ENCODE peak calls at places on chromosomes 6 and 20, in eight cellular contexts. N is CD8-positive, alpha-beta memory T cell; O is GM23338; E is SK-N-SH; P is cardiac muscle cell; X is mammary epithelial cell; D is Karpas-422; L is HCT116. M is an unnamed sample.

GRCh38 chr20:15890358-15890982 is 682.8 kb downstream of the KIF16B start:
- DNase-seq in N (no peak), O (no peak), E (no peak), P (no peak), X (no peak), D (peak; percentile 76), L (no peak), M (no peak)

GRCh38 chr6:41677430-41678045 is 39.3 kb downstream of the MDFI start:
- DNase-seq in N (no peak), O (peak; percentile 35), E (no peak), P (no peak), X (no peak), D (no peak), L (no peak), M (no peak)

GRCh38 chr6:30357678-30358339 is 12.9 kb downstream of the RPP21 start:
- DNase-seq in N (peak; percentile 29), O (peak; percentile 96), E (peak; percentile 76), P (peak; percentile 90), X (peak; percentile 44), D (peak; percentile 77), L (peak; percentile 71), M (peak; percentile 61)

GRCh38 chr20:58457083-58457680 is 58.0 kb downstream of the APCDD1L start:
- DNase-seq in N (no peak), O (no peak), E (peak; percentile 64), P (peak; percentile 63), X (no peak), D (no peak), L (no peak), M (no peak)

GRCh38 chr20:23084845-23085355 is 1.2 kb downstream of the CD93 start:
- DNase-seq in N (no peak), O (no peak), E (no peak), P (no peak), X (no peak), D (no peak), L (no peak), M (peak; percentile 33)

GRCh38 chr6:158475344-158476302 is 84.3 kb upstream of the TMEM181 start:
- DNase-seq in N (no peak), O (no peak), E (no peak), P (peak; percentile 67), X (no peak), D (no peak), L (no peak), M (peak; percentile 29)

GRCh38 chr6:114342826-114343781 is at the start of gene HS3ST5:
- DNase-seq in N (no peak), O (peak; percentile 91), E (peak; percentile 86), P (peak; percentile 14), X (peak; percentile 6), D (no peak), L (peak; percentile 6), M (no peak)

GRCh38 chr6:157094038-157094437 is 229.3 kb downstream of the TMEM242 start:
- DNase-seq in N (no peak), O (no peak), E (no peak), P (no peak), X (no peak), D (no peak), L (no peak), M (no peak)

GRCh38 chr6:163940705-163941470 is 526.4 kb downstream of the QKI start:
- DNase-seq in N (no peak), O (no peak), E (no peak), P (peak; percentile 42), X (no peak), D (no peak), L (no peak), M (no peak)

GRCh38 chr6:110378552-110378951 is 20.4 kb upstream of the METTL24 start:
- DNase-seq in N (no peak), O (peak; percentile 55), E (no peak), P (no peak), X (no peak), D (no peak), L (no peak), M (no peak)

GRCh38 chr20:50306478-50307423 is 116.1 kb downstream of the CEBPB start:
- DNase-seq in N (no peak), O (no peak), E (no peak), P (no peak), X (no peak), D (no peak), L (no peak), M (no peak)

GRCh38 chr20:17661121-17661744 is 20.8 kb downstream of the RRBP1 start:
- DNase-seq in N (no peak), O (no peak), E (no peak), P (peak; percentile 75), X (no peak), D (no peak), L (no peak), M (peak; percentile 11)

GRCh38 chr6:62285612-62286469 is at the start of gene KHDRBS2:
- DNase-seq in N (no peak), O (peak; percentile 88), E (peak; percentile 30), P (peak; percentile 3), X (peak; percentile 2), D (peak; percentile 98), L (no peak), M (peak; percentile 39)

GRCh38 chr20:41136695-41137411 is 490 bp upstream of the PLCG1 start:
- DNase-seq in N (peak; percentile 80), O (peak; percentile 91), E (peak; percentile 99), P (peak; percentile 90), X (peak; percentile 86), D (peak; percentile 95), L (peak; percentile 35), M (peak; percentile 88)

GRCh38 chr6:77368660-77369313 is 94.5 kb downstream of the HTR1B start:
- DNase-seq in N (no peak), O (peak; percentile 64), E (no peak), P (peak; percentile 63), X (no peak), D (no peak), L (peak; percentile 18), M (no peak)

GRCh38 chr6:26043389-26044139 is 43.7 kb upstream of the HFE start:
- DNase-seq in N (peak; percentile 34), O (peak; percentile 57), E (peak; percentile 78), P (peak; percentile 98), X (peak; percentile 95), D (no peak), L (no peak), M (peak; percentile 91)

GRCh38 chr20:39851459-39851858 is 837.6 kb downstream of the MAFB start:
- DNase-seq in N (no peak), O (no peak), E (no peak), P (peak; percentile 27), X (peak; percentile 71), D (no peak), L (no peak), M (no peak)

GRCh38 chr20:32541917-32542615 is 43.1 kb downstream of the NOL4L start:
- DNase-seq in N (no peak), O (no peak), E (no peak), P (no peak), X (no peak), D (no peak), L (no peak), M (no peak)
- H3K4me1 ChIP-seq in N (peaks cover 76% of the 10 kb centered on the region), O (peaks cover 28% of the 10 kb centered on the region), E (no peaks in the 10 kb centered on the region), P (peaks cover 35% of the 10 kb centered on the region), X (peaks cover 9% of the 10 kb centered on the region), D (peaks cover 7% of the 10 kb centered on the region), L (peaks cover 16% of the 10 kb centered on the region), M (no peaks in the 10 kb centered on the region)

GRCh38 chr20:21323640-21324039 is 20.5 kb downstream of the XRN2 start:
- DNase-seq in N (no peak), O (no peak), E (no peak), P (peak; percentile 82), X (peak; percentile 84), D (no peak), L (peak; percentile 27), M (no peak)
- H3K4me1 ChIP-seq in N (peaks cover 44% of the 10 kb centered on the region), O (peaks cover 45% of the 10 kb centered on the region), E (peaks cover 21% of the 10 kb centered on the region), P (peaks cover 5% of the 10 kb centered on the region), X (peaks cover 17% of the 10 kb centered on the region), D (peaks cover 32% of the 10 kb centered on the region), L (peaks cover 8% of the 10 kb centered on the region), M (peaks cover 3% of the 10 kb centered on the region)

DNA sequence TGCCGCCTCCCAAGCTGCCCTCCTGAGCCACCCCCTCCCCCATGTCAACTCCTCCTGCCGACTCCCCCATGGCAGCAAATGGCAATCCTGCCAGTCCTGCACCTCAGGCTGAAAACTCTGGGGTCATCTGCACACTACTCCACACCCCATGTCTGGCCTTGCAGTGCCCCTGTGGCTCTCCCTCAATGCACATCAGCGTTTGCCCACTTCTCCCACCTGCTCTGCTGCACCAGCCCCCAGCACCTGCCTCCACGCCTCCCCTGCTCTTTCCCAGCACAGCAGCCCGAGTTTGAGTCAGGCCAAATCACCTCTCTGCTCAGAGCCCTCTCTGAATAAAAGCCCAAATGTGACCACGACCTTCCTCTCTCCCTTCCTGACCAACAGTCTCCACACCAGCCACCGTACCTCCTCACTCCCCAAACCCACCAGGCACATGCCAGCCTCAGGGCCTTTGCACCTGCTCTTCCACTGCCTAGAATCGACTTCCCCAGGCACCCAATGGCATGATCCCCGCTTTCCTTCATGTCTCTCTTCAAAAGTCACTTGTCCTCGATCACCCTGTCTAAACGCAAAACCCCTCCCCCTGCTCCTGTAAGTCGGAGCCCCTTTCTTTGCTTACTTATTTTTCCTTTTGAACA is 4.3 kb downstream of the PXDC1 start:
- DNase-seq in N (no peak), O (no peak), E (no peak), P (no peak), X (no peak), D (no peak), L (no peak), M (peak; percentile 13)
- H3K4me1 ChIP-seq in N (peaks cover 11% of the 10 kb centered on the region), O (peaks cover 13% of the 10 kb centered on the region), E (peaks cover 32% of the 10 kb centered on the region), P (peaks cover 9% of the 10 kb centered on the region), X (peaks cover 41% of the 10 kb centered on the region), D (peaks cover 18% of the 10 kb centered on the region), L (peaks cover 9% of the 10 kb centered on the region), M (peaks cover 49% of the 10 kb centered on the region)

GRCh38 chr6:150684161-150684560 is 84.5 kb downstream of the PLEKHG1 start:
- DNase-seq in N (no peak), O (no peak), E (no peak), P (no peak), X (no peak), D (no peak), L (no peak), M (no peak)

GRCh38 chr6:150686566-150686965 is 86.9 kb downstream of the PLEKHG1 start:
- DNase-seq in N (no peak), O (no peak), E (no peak), P (no peak), X (peak; percentile 64), D (no peak), L (no peak), M (no peak)

GRCh38 chr6:150683320-150683719 is 83.6 kb downstream of the PLEKHG1 start:
- DNase-seq in N (no peak), O (no peak), E (no peak), P (no peak), X (no peak), D (no peak), L (no peak), M (peak; percentile 74)

GRCh38 chr6:150685860-150686259 is 86.2 kb downstream of the PLEKHG1 start:
- DNase-seq in N (peak; percentile 17), O (peak; percentile 89), E (peak; percentile 41), P (peak; percentile 12), X (peak; percentile 72), D (peak; percentile 91), L (peak; percentile 39), M (no peak)

DNA sequence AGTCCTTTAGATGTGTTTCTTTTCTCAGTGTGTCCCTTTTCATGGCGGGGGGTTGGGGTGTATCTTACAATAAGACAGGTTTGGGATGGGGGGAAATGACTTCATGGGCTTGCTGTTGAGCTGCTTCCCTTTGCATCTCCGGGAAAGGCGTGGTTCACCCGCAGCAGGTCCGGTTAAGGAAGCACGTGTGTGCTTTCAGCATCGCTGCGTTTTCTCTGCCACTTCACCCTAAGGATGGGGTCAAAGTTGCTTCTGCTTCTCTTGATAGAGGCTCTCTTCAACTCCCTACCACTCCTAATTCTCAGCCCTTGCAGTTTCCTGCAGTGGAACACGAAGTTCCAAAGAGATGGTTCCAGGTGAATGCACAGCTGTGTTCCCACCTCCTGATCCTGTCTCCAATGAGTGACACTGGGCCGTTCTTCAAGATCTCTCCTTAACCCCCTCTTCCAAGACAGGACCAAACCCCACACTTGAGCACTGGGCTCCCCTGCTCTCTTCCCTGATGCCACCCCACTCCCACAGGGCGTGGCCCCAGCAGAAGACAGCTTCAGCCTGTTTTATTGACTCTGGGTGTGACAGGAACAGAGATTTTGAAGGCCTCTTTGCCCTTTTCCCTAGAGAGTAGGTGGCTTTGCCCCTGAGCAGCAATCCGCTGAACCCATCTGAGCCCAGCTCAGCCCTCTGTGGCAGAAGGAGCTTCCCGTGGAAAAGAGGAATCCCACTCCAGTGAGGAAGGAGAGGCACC is 85.2 kb downstream of the PLEKHG1 start:
- DNase-seq in N (no peak), O (no peak), E (no peak), P (no peak), X (no peak), D (no peak), L (no peak), M (no peak)
- H3K4me1 ChIP-seq in N (no peaks in the 10 kb centered on the region), O (no peaks in the 10 kb centered on the region), E (no peaks in the 10 kb centered on the region), P (no peaks in the 10 kb centered on the region), X (peaks cover 24% of the 10 kb centered on the region), D (peaks cover 74% of the 10 kb centered on the region), L (no peaks in the 10 kb centered on the region), M (no peaks in the 10 kb centered on the region)